ENCODE peak calls at places on chromosomes 6 and 20, in eight cellular contexts. Z is activated B cell treated with CpG ODN at 0.5 μM for 24 hours; F is GM23338; T is AG10803; I is A549; S is fibroblast of lung; W is BJ; L is CD4-positive, alpha-beta T cell. R is an unnamed sample.

GRCh38 chr6:145235207-145235606 is 500.1 kb downstream of the EPM2A start:
- DNase-seq in L (no peak), Z (no peak), F (no peak), I (no peak), S (no peak), W (no peak), T (no peak), R (no peak)

GRCh38 chr20:41436679-41437078 is 70.1 kb upstream of the EMILIN3 start:
- DNase-seq in S (peak), F (no peak), I (no peak), Z (no peak), W (no peak), L (no peak), T (peak), R (peak)

GRCh38 chr6:52964318-52964717 is 30.8 kb downstream of the GSTA4 start:
- DNase-seq in I (no peak), S (no peak), F (no peak), W (no peak), T (no peak), L (no peak), Z (no peak), R (no peak)

GRCh38 chr6:148524976-148525375 is 182.3 kb downstream of the SASH1 start:
- DNase-seq in I (no peak), Z (no peak), L (no peak), W (no peak), S (peak), T (peak), F (no peak), R (no peak)

GRCh38 chr6:160306284-160306683 is 41.9 kb upstream of the SLC22A3 start:
- DNase-seq in T (no peak), S (no peak), F (no peak), L (no peak), I (no peak), W (no peak), Z (no peak), R (no peak)

GRCh38 chr20:62508641-62509051 is 32.9 kb upstream of the GATA5 start:
- DNase-seq in L (no peak), S (no peak), F (no peak), W (no peak), T (no peak), Z (no peak), I (peak), R (no peak)

GRCh38 chr6:129844118-129844891 is 16.8 kb downstream of the TMEM244 start:
- DNase-seq in T (peak), L (no peak), I (no peak), Z (no peak), S (peak), F (peak), W (peak), R (no peak)

GRCh38 chr20:2596673-2597279 is 55.7 kb upstream of the NOP56 start:
- DNase-seq in F (peak), W (no peak), I (no peak), T (peak), Z (no peak), S (no peak), L (no peak), R (no peak)

GRCh38 chr6:136775548-136775947 is 16.7 kb downstream of the MAP3K5 start:
- DNase-seq in I (no peak), W (peak), Z (no peak), F (no peak), S (peak), L (no peak), T (peak), R (no peak)

GRCh38 chr6:107320126-107320525 is 139.2 kb downstream of the PDSS2 start:
- DNase-seq in Z (no peak), T (peak), W (no peak), F (no peak), S (peak), I (no peak), L (no peak), R (peak)

GRCh38 chr6:20705741-20706140 is 171.5 kb downstream of the CDKAL1 start:
- DNase-seq in T (no peak), S (no peak), W (no peak), I (no peak), F (no peak), L (no peak), Z (no peak), R (no peak)

GRCh38 chr6:111642463-111643158 is 36.9 kb upstream of the TRAF3IP2 start:
- DNase-seq in I (peak), T (peak), L (no peak), F (peak), W (no peak), Z (no peak), S (peak), R (peak)

GRCh38 chr6:24766685-24767462 is 7.9 kb upstream of the GMNN start:
- DNase-seq in I (peak), F (no peak), Z (no peak), T (peak), S (peak), W (no peak), L (no peak), R (no peak)

GRCh38 chr20:54133434-54134427 is 40.1 kb downstream of the CYP24A1 start:
- DNase-seq in I (peak), L (no peak), S (peak), W (no peak), T (peak), F (no peak), Z (no peak), R (no peak)

GRCh38 chr6:25278914-25279747 is at the start of gene CARMIL1:
- DNase-seq in T (peak), I (peak), W (no peak), S (peak), F (peak), L (peak), Z (peak), R (peak)

GRCh38 chr6:15774011-15774410 is 111.2 kb upstream of the DTNBP1 start:
- DNase-seq in Z (no peak), S (no peak), T (no peak), F (no peak), I (no peak), W (no peak), L (no peak), R (no peak)

GRCh38 chr6:21753571-21754108 is 160.1 kb downstream of the SOX4 start:
- DNase-seq in L (no peak), S (peak), Z (no peak), W (no peak), T (peak), I (peak), F (no peak), R (peak)

GRCh38 chr6:92114091-92114490 is 1305.3 kb downstream of the EPHA7 start:
- DNase-seq in Z (no peak), L (no peak), T (no peak), W (no peak), I (no peak), S (peak), F (no peak), R (no peak)

GRCh38 chr20:40336034-40336433 is 353.0 kb downstream of the MAFB start:
- DNase-seq in T (no peak), I (no peak), S (no peak), F (no peak), L (no peak), Z (no peak), W (no peak), R (no peak)

GRCh38 chr6:23349521-23350147 is 776.4 kb upstream of the NRSN1 start:
- DNase-seq in T (peak), S (peak), W (peak), F (no peak), Z (no peak), I (peak), L (no peak), R (peak)

GRCh38 chr6:72624557-72625160 is 2.8 kb downstream of the KCNQ5 start:
- DNase-seq in Z (no peak), I (peak), S (no peak), T (peak), W (no peak), L (no peak), F (peak), R (no peak)

GRCh38 chr20:53253668-53254067 is 281.5 kb downstream of the TSHZ2 start:
- DNase-seq in S (no peak), L (no peak), F (no peak), I (no peak), T (no peak), Z (no peak), W (no peak), R (no peak)

GRCh38 chr20:62953839-62954703 is 1.6 kb downstream of the SLC17A9 start:
- DNase-seq in W (no peak), Z (peak), I (no peak), T (peak), L (peak), S (peak), F (peak), R (peak)

GRCh38 chr6:18154507-18155272 is at the start of gene TPMT:
- DNase-seq in T (no peak), W (no peak), F (peak), L (no peak), I (no peak), S (no peak), Z (no peak), R (no peak)

GRCh38 chr6:18151801-18152200 is 3.1 kb downstream of the TPMT start:
- DNase-seq in S (no peak), L (no peak), F (no peak), T (no peak), W (no peak), I (no peak), Z (no peak), R (no peak)

GRCh38 chr6:18155273-18155863 is at the start of gene KDM1B:
- DNase-seq in L (peak), T (peak), W (peak), I (peak), Z (peak), S (peak), F (peak), R (peak)

GRCh38 chr6:18153311-18153703 is 1.6 kb downstream of the TPMT start:
- DNase-seq in L (no peak), T (no peak), Z (no peak), I (no peak), F (no peak), W (no peak), S (no peak), R (no peak)

GRCh38 chr6:18155864-18156396 is 708 bp downstream of the KDM1B start:
- DNase-seq in F (peak), S (peak), Z (peak), I (peak), L (no peak), T (peak), W (no peak), R (no peak)
- TF ChIP-seq CTCF in F (peak), S (peak), Z (no peak), I (peak), L (no peak), T (peak), W (peak), R (peak)

GRCh38 chr6:10875026-10875425 is 6.8 kb downstream of the GCM2 start:
- DNase-seq in W (no peak), T (no peak), Z (no peak), I (no peak), F (no peak), S (no peak), L (no peak), R (no peak)
- TF ChIP-seq CTCF in W (no peak), T (no peak), Z (no peak), I (no peak), F (no peak), S (no peak), L (no peak), R (no peak)

GRCh38 chr6:150865406-150866146 is at the start of gene MTHFD1L:
- DNase-seq in L (peak), F (peak), S (peak), I (peak), W (peak), Z (peak), T (peak), R (peak)
- TF ChIP-seq CTCF in L (peak), F (peak), S (peak), I (peak), W (peak), Z (no peak), T (peak), R (peak)

GRCh38 chr20:290081-290831 is at the start of gene C20orf96:
- DNase-seq in Z (peak), F (peak), W (peak), S (peak), L (peak), T (peak), I (peak), R (peak)
- TF ChIP-seq CTCF in Z (no peak), F (peak), W (peak), S (peak), L (peak), T (peak), I (peak), R (peak)

GRCh38 chr6:36897629-36898028 is 11.9 kb downstream of the C6orf89 start:
- DNase-seq in S (no peak), W (no peak), I (peak), F (peak), L (no peak), T (no peak), Z (no peak), R (no peak)
- TF ChIP-seq CTCF in S (peak), W (no peak), I (no peak), F (peak), L (peak), T (peak), Z (no peak), R (no peak)

GRCh38 chr6:113184291-113184690 is 672.9 kb upstream of the MARCKS start:
- DNase-seq in L (no peak), F (no peak), S (peak), Z (no peak), W (peak), T (peak), I (peak), R (peak)
- TF ChIP-seq CTCF in L (no peak), F (no peak), S (no peak), Z (no peak), W (peak), T (peak), I (no peak), R (peak)

GRCh38 chr20:13755809-13756208 is 28.9 kb downstream of the ESF1 start:
- DNase-seq in Z (no peak), L (no peak), T (no peak), S (peak), F (no peak), I (no peak), W (no peak), R (no peak)
- TF ChIP-seq CTCF in Z (no peak), L (no peak), T (peak), S (peak), F (no peak), I (no peak), W (no peak), R (no peak)

GRCh38 chr6:143596857-143597256 is 80.9 kb upstream of the PHACTR2 start:
- DNase-seq in I (no peak), Z (no peak), W (no peak), L (no peak), S (peak), T (peak), F (peak), R (peak)
- TF ChIP-seq CTCF in I (no peak), Z (no peak), W (no peak), L (no peak), S (no peak), T (peak), F (no peak), R (peak)

R was measured in AG09319.